ENCODE peak calls at places on chromosomes 5 and 9, in five cellular contexts. One of them, this sample, is unnamed.

GRCh38 chr5:149694007-149694406 is 36.1 kb upstream of the PPARGC1B start:
- DNase-seq in lung microvascular endothelial cell: no peak
- DNase-seq in HS-27A: no peak
- DNase-seq in HCT116: no peak
- DNase-seq in PC-3: no peak
- DNase-seq in this sample: no peak

GRCh38 chr9:118529210-118529609 is 825.0 kb downstream of the TLR4 start:
- DNase-seq in HS-27A: peak
- DNase-seq in HCT116: no peak
- DNase-seq in PC-3: no peak
- DNase-seq in lung microvascular endothelial cell: peak
- DNase-seq in this sample: peak

GRCh38 chr5:157651623-157652376 is 438 bp downstream of the SOX30 start:
- DNase-seq in PC-3: no peak
- DNase-seq in HCT116: no peak
- DNase-seq in lung microvascular endothelial cell: peak
- DNase-seq in HS-27A: no peak
- DNase-seq in this sample: peak

GRCh38 chr9:91001146-91001611 is 199.6 kb downstream of the SYK start:
- DNase-seq in HS-27A: peak
- DNase-seq in PC-3: peak
- DNase-seq in HCT116: peak
- DNase-seq in lung microvascular endothelial cell: peak
- DNase-seq in this sample: peak

GRCh38 chr5:2370626-2371418 is 380.7 kb downstream of the IRX2 start:
- DNase-seq in lung microvascular endothelial cell: no peak
- DNase-seq in PC-3: no peak
- DNase-seq in HCT116: no peak
- DNase-seq in HS-27A: no peak
- DNase-seq in this sample: no peak

GRCh38 chr9:113593682-113594281 is 130.3 kb downstream of the RGS3 start:
- DNase-seq in HS-27A: peak
- DNase-seq in lung microvascular endothelial cell: peak
- DNase-seq in HCT116: peak
- DNase-seq in PC-3: peak
- DNase-seq in this sample: peak

GRCh38 chr9:134548185-134548584 is 93.4 kb upstream of the COL5A1 start:
- DNase-seq in lung microvascular endothelial cell: no peak
- DNase-seq in HS-27A: no peak
- DNase-seq in PC-3: no peak
- DNase-seq in HCT116: no peak
- DNase-seq in this sample: no peak

GRCh38 chr5:33939863-33940262 is 3.7 kb downstream of the RXFP3 start:
- DNase-seq in lung microvascular endothelial cell: no peak
- DNase-seq in HCT116: no peak
- DNase-seq in PC-3: peak
- DNase-seq in HS-27A: no peak
- DNase-seq in this sample: no peak

GRCh38 chr5:138282918-138283742 is 8.7 kb upstream of the GFRA3 start:
- DNase-seq in PC-3: peak
- DNase-seq in HCT116: peak
- DNase-seq in lung microvascular endothelial cell: peak
- DNase-seq in HS-27A: no peak
- DNase-seq in this sample: peak

GRCh38 chr9:136078025-136078424 is 17.1 kb downstream of the NACC2 start:
- DNase-seq in PC-3: no peak
- DNase-seq in lung microvascular endothelial cell: no peak
- DNase-seq in HS-27A: no peak
- DNase-seq in HCT116: no peak
- DNase-seq in this sample: no peak

GRCh38 chr5:95069948-95070347 is 214.9 kb downstream of the MCTP1 start:
- DNase-seq in HS-27A: no peak
- DNase-seq in lung microvascular endothelial cell: peak
- DNase-seq in PC-3: no peak
- DNase-seq in HCT116: no peak
- DNase-seq in this sample: no peak

GRCh38 chr5:33867236-33867635 is 24.6 kb downstream of the ADAMTS12 start:
- DNase-seq in lung microvascular endothelial cell: no peak
- DNase-seq in HCT116: no peak
- DNase-seq in HS-27A: no peak
- DNase-seq in PC-3: no peak
- DNase-seq in this sample: no peak

GRCh38 chr9:4700093-4700492 is 20.7 kb downstream of the CDC37L1 start:
- DNase-seq in HS-27A: no peak
- DNase-seq in lung microvascular endothelial cell: no peak
- DNase-seq in PC-3: peak
- DNase-seq in HCT116: no peak
- DNase-seq in this sample: no peak

GRCh38 chr5:65837139-65837538 is 89.2 kb upstream of the ERBIN start:
- DNase-seq in PC-3: peak
- DNase-seq in HS-27A: no peak
- DNase-seq in lung microvascular endothelial cell: no peak
- DNase-seq in HCT116: no peak
- DNase-seq in this sample: no peak

GRCh38 chr9:89814340-89815040 is 209.7 kb downstream of the GADD45G start:
- DNase-seq in HCT116: no peak
- DNase-seq in HS-27A: no peak
- DNase-seq in lung microvascular endothelial cell: peak
- DNase-seq in PC-3: no peak
- DNase-seq in this sample: no peak

GRCh38 chr5:172600571-172600970 is 40.5 kb upstream of the NEURL1B start:
- DNase-seq in lung microvascular endothelial cell: no peak
- DNase-seq in HS-27A: no peak
- DNase-seq in PC-3: no peak
- DNase-seq in HCT116: no peak
- DNase-seq in this sample: no peak

GRCh38 chr5:39570418-39571027 is 145.7 kb upstream of the DAB2 start:
- DNase-seq in HS-27A: peak
- DNase-seq in lung microvascular endothelial cell: peak
- DNase-seq in HCT116: peak
- DNase-seq in PC-3: peak
- DNase-seq in this sample: peak

GRCh38 chr9:95778957-95779356 is 96.5 kb upstream of the ERCC6L2 start:
- DNase-seq in PC-3: no peak
- DNase-seq in lung microvascular endothelial cell: no peak
- DNase-seq in HCT116: no peak
- DNase-seq in HS-27A: peak
- DNase-seq in this sample: no peak

GRCh38 chr5:64826541-64826940 is 57.8 kb downstream of the CWC27 start:
- DNase-seq in HS-27A: no peak
- DNase-seq in HCT116: no peak
- DNase-seq in PC-3: no peak
- DNase-seq in lung microvascular endothelial cell: no peak
- DNase-seq in this sample: no peak

GRCh38 chr5:122844136-122844915 is 1.1 kb upstream of the SNX24 start:
- DNase-seq in HS-27A: no peak
- DNase-seq in HCT116: no peak
- DNase-seq in lung microvascular endothelial cell: no peak
- DNase-seq in PC-3: peak
- DNase-seq in this sample: peak

This sample was measured in dermis microvascular lymphatic vessel endothelial cell.